ENCODE peak calls at places on chromosomes 11 and 22, in eight cellular contexts. F is iPS-NIHi11; R is amygdala; D is GM13977; S is activated CD4-positive, alpha-beta T cell treated with anti-CD3 and anti-CD28 coated beads for 48 hours; X is HEK293T; B is HuH-7.5; O is H1. L is an unnamed sample.

GRCh38 chr11:10351768-10352641 is 47.1 kb downstream of the ADM start:
- DNase-seq in F (peak), R (no peak), D (no peak), S (no peak), X (peak), B (no peak), O (peak), L (no peak)

GRCh38 chr22:46465348-46465725 is 72.1 kb downstream of the CELSR1 start:
- DNase-seq in F (no peak), R (no peak), D (no peak), S (no peak), X (no peak), B (no peak), O (no peak), L (no peak)

GRCh38 chr11:99952816-99953215 is 734.3 kb upstream of the ARHGAP42 start:
- DNase-seq in F (no peak), R (no peak), D (no peak), S (no peak), X (no peak), B (no peak), O (no peak), L (no peak)

GRCh38 chr11:86978756-86979608 is 23.8 kb upstream of the FZD4 start:
- DNase-seq in F (no peak), R (no peak), D (peak), S (no peak), X (no peak), B (no peak), O (no peak), L (no peak)

GRCh38 chr11:13705710-13706109 is 37.2 kb downstream of the FAR1 start:
- DNase-seq in F (peak), R (no peak), D (no peak), S (no peak), X (no peak), B (no peak), O (no peak), L (no peak)

GRCh38 chr11:8775341-8776133 is 92.9 kb downstream of the RPL27A start:
- DNase-seq in F (no peak), R (no peak), D (no peak), S (no peak), X (no peak), B (no peak), O (no peak), L (no peak)

GRCh38 chr11:9072790-9073189 is 18.6 kb downstream of the SCUBE2 start:
- DNase-seq in F (no peak), R (no peak), D (no peak), S (no peak), X (no peak), B (no peak), O (no peak), L (no peak)

GRCh38 chr11:28674432-28675076 is 566.4 kb downstream of the METTL15 start:
- DNase-seq in F (peak), R (no peak), D (no peak), S (no peak), X (peak), B (no peak), O (peak), L (no peak)

GRCh38 chr11:42840856-42841255 is 470.9 kb upstream of the API5 start:
- DNase-seq in F (no peak), R (no peak), D (no peak), S (no peak), X (no peak), B (no peak), O (no peak), L (no peak)

GRCh38 chr22:37546436-37547248 is 13.6 kb upstream of the CDC42EP1 start:
- DNase-seq in F (peak), R (peak), D (no peak), S (no peak), X (no peak), B (peak), O (no peak), L (peak)

GRCh38 chr11:44564198-44564597 is 1.3 kb upstream of the CD82 start:
- DNase-seq in F (no peak), R (no peak), D (no peak), S (no peak), X (no peak), B (no peak), O (no peak), L (no peak)

GRCh38 chr11:113647108-113647507 is 59.0 kb downstream of the TMPRSS5 start:
- DNase-seq in F (no peak), R (no peak), D (no peak), S (no peak), X (no peak), B (no peak), O (no peak), L (no peak)

GRCh38 chr11:1200611-1201191 is 22.2 kb upstream of the MUC5B start:
- DNase-seq in F (peak), R (no peak), D (no peak), S (no peak), X (no peak), B (no peak), O (no peak), L (no peak)

GRCh38 chr11:115496892-115497291 is 7.3 kb downstream of the CADM1 start:
- DNase-seq in F (no peak), R (no peak), D (no peak), S (no peak), X (no peak), B (no peak), O (no peak), L (no peak)

GRCh38 chr11:57798905-57799559 is 37.4 kb downstream of the CTNND1 start:
- DNase-seq in F (no peak), R (no peak), D (no peak), S (no peak), X (no peak), B (no peak), O (no peak), L (no peak)

GRCh38 chr22:47294571-47294970 is 532.1 kb downstream of the TBC1D22A start:
- DNase-seq in F (no peak), R (no peak), D (no peak), S (no peak), X (no peak), B (no peak), O (no peak), L (no peak)

L was measured in C1 segment of cervical spinal cord.